ENCODE peak calls at places on chromosomes 12 and 14, in five cellular contexts. W, X, Q, T and Y are unnamed samples.

GRCh38 chr14:69675877-69676416 is 64.6 kb downstream of the SUSD6 start:
- DNase-seq in X (no peak), Q (no peak), W (no peak), T (no peak), Y (no peak)

GRCh38 chr12:93591137-93591868 is 18.8 kb downstream of the SOCS2 start:
- DNase-seq in X (peak), W (peak), Q (peak), T (peak), Y (no peak)

GRCh38 chr14:102314242-102315011 is 5.1 kb upstream of the ZNF839 start:
- DNase-seq in X (peak), T (peak), W (peak), Q (peak), Y (peak)

GRCh38 chr12:123533672-123534643 is at the start of gene RILPL1:
- DNase-seq in T (peak), Q (peak), W (no peak), X (peak), Y (no peak)

GRCh38 chr14:50501642-50502041 is 30.7 kb downstream of the MAP4K5 start:
- DNase-seq in T (no peak), W (no peak), X (no peak), Q (no peak), Y (no peak)

GRCh38 chr12:120539303-120539702 is 5.1 kb downstream of the RNF10 start:
- DNase-seq in Q (no peak), T (no peak), W (no peak), X (no peak), Y (no peak)

GRCh38 chr12:113980537-113981337 is 14.6 kb upstream of the RBM19 start:
- DNase-seq in Q (peak), W (no peak), X (peak), T (peak), Y (peak)

GRCh38 chr12:43208627-43209026 is 343.4 kb downstream of the ADAMTS20 start:
- DNase-seq in Q (no peak), W (no peak), T (no peak), X (no peak), Y (no peak)

GRCh38 chr14:65169351-65169750 is 67.0 kb upstream of the MAX start:
- DNase-seq in Q (no peak), T (no peak), X (peak), W (no peak), Y (no peak)

GRCh38 chr14:69886843-69887242 is 7.6 kb downstream of the SMOC1 start:
- DNase-seq in X (no peak), Q (no peak), T (no peak), W (no peak), Y (no peak)

DNA sequence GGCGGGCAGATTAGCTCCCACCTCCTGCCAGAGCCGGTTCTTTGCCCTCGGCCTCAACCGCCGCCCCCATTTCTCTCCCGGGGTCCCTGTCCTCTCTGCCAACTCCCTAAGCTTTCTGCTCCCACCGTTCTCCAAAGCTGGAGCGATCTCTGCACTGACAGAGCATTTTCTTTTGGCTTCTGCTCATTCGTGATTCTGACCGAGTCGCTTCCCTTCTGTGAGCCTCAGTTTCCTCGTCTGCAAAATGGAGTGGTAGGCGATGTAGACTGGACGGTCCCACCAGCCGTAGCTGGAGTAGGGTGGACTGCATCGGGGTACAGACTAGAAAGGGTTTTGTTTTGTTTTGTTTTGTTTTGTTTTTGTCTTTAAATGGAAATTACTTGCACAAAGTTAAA is 2.4 kb downstream of the VSX2 start:
- DNase-seq in T (no peak), Q (no peak), X (no peak), W (no peak), Y (no peak)
- H3K4me3 ChIP-seq in T (no peak), Q (no peak), X (no peak), W (no peak), Y (no peak)

DNA sequence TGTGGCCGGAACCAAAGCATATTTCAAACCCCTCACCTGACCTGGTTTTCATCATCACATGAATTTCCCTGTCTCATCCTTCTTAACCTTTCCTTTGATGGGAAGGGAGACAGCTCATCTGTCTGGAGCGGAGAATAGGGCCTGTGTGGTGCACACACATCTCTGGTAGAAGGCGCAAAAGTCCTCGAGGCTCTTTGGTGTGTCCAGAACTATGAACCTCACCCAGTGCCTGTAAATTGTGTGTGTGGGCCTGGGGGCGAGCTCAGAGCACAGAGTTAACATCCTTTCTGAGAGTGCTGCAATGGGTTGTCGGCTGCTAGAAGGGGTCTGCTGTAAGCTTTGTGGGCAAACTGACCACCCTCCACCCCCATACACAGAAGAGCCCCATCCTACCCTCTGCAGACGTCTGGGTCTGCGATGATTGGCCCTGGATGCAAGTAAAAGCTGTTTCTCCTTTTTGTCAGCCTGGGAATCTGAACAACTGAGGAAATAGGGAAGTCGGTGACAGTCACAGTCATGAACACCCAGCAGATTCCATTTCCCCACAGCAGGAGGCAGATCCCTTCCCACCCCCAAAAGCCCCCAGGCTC is 654 bp downstream of the GALNT6 start:
- DNase-seq in Q (no peak), X (no peak), W (no peak), T (no peak), Y (no peak)
- H3K4me3 ChIP-seq in Q (peak), X (peak), W (no peak), T (peak), Y (peak)

DNA sequence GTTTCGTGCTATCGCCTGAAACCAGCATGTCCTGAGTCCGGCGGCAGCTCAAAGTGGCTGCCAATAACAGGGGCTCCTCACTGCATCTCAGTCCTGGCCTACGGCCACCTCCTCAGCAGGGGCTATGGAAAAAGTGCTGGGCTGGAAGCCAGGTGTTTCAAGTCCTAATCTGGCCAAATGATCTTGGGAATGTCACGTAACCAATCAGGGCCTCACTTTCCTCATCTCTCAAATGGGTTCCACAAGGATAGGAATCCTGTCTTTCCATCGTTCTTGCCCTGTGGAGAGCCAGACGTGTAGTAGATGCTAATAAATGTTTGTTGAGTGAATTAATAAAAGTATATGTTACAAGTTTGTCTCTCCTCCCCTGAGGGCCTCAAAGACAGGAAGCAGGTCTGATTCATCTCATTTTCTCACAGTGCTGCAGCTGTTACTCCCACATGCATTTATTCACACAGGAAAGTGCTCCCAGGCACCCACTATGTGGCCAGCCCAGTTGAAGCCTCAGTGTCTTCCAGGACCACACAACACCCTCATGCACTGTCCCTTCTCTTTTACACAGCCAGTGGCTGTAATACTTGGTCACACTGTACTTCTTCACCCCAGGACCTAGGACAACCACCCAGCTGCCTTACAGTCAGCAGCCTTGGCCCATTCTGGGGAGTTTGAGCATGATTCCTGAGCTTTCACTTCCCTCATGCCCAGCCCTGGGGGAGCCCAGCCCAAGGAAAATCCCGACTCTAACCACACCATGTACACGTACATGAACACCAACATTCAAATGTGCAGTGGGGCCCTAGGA is 5.0 kb downstream of the CMKLR1 start:
- DNase-seq in W (no peak), X (no peak), T (no peak), Q (no peak), Y (peak)
- H3K4me3 ChIP-seq in W (no peak), X (no peak), T (no peak), Q (no peak), Y (no peak)

GRCh38 chr12:131901431-131902331 is 7.3 kb downstream of the ULK1 start:
- DNase-seq in T (no peak), Q (no peak), X (no peak), W (no peak), Y (no peak)
- H3K4me3 ChIP-seq in T (no peak), Q (no peak), X (no peak), W (no peak), Y (no peak)

GRCh38 chr12:130014485-130014807 is 110.6 kb upstream of the TMEM132D start:
- DNase-seq in X (no peak), W (no peak), Q (no peak), T (no peak), Y (no peak)
- H3K4me3 ChIP-seq in X (no peak), W (no peak), Q (no peak), T (no peak), Y (no peak)

DNA sequence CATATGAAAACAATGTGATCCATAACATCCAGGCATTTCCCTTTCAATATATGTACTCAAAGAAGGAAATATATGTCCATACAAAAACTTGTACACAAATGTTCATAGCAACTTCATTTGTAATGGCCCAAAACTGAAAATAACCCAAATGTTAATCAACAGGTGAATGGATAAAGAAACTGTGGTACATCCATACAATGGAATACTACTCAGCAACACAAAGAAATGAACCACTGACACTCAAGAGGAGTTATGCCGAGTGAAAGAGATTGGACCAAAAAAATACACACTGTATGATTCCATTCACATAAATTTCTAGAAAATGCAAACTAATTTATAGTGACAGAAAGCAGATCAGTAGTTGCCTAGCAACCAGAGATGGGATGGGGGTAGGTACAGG is 30.3 kb upstream of the GXYLT1 start:
- DNase-seq in X (no peak), T (no peak), W (no peak), Q (no peak), Y (no peak)
- H3K4me3 ChIP-seq in X (no peak), T (no peak), W (no peak), Q (no peak), Y (no peak)

GRCh38 chr12:57553343-57554202 is 3.7 kb downstream of the KIF5A start:
- DNase-seq in X (no peak), Q (peak), T (no peak), W (no peak), Y (no peak)
- H3K4me3 ChIP-seq in X (no peak), Q (peak), T (no peak), W (no peak), Y (no peak)